ENCODE peak calls at places on chromosomes 2 and 18, in eight cellular contexts. G, J, M, K, N, A, X and Y are unnamed samples.

GRCh38 chr18:68164909-68165308 is 550.0 kb downstream of the TMX3 start:
- DNase-seq in M (no peak), G (no peak), K (no peak), N (no peak), A (no peak), J (no peak), X (no peak), Y (no peak)

GRCh38 chr2:216648105-216648504 is 14.9 kb downstream of the IGFBP2 start:
- DNase-seq in J (no peak), N (no peak), A (peak), K (no peak), X (no peak), M (no peak), G (peak), Y (no peak)

GRCh38 chr2:47058061-47058931 is 96.8 kb downstream of the STPG4 start:
- DNase-seq in G (peak), X (no peak), J (no peak), K (peak), N (no peak), M (no peak), A (peak), Y (peak)

GRCh38 chr2:15363734-15364133 is 197.4 kb downstream of the NBAS start:
- DNase-seq in X (no peak), M (no peak), J (no peak), K (no peak), N (no peak), G (no peak), A (no peak), Y (no peak)

GRCh38 chr2:181036848-181037603 is 56.6 kb downstream of the UBE2E3 start:
- DNase-seq in G (peak), X (no peak), J (no peak), A (peak), N (no peak), M (no peak), K (no peak), Y (no peak)

GRCh38 chr18:13403786-13404549 is 185.4 kb downstream of the LDLRAD4 start:
- DNase-seq in X (no peak), A (no peak), K (peak), G (no peak), N (no peak), J (no peak), M (no peak), Y (no peak)

GRCh38 chr2:168499500-168499899 is 43.4 kb downstream of the CERS6 start:
- DNase-seq in N (no peak), A (no peak), K (no peak), G (no peak), M (no peak), X (no peak), J (no peak), Y (no peak)

GRCh38 chr2:190863946-190864345 is 16.7 kb upstream of the GLS start:
- DNase-seq in G (no peak), M (no peak), K (no peak), J (no peak), X (no peak), N (no peak), A (no peak), Y (no peak)

GRCh38 chr2:128370468-128371247 is 52.0 kb upstream of the HS6ST1 start:
- DNase-seq in M (no peak), K (no peak), X (no peak), G (no peak), N (no peak), A (no peak), J (no peak), Y (no peak)

GRCh38 chr18:79520473-79521390 is 125.0 kb downstream of the NFATC1 start:
- DNase-seq in K (peak), X (no peak), G (no peak), N (no peak), M (no peak), A (no peak), J (no peak), Y (no peak)

GRCh38 chr2:25301453-25302352 is 40.0 kb downstream of the DNMT3A start:
- DNase-seq in X (peak), J (peak), K (no peak), A (peak), M (no peak), N (no peak), G (peak), Y (no peak)

GRCh38 chr2:96934831-96935545 is 51.4 kb downstream of the FAM178B start:
- DNase-seq in G (no peak), J (no peak), N (no peak), A (no peak), M (no peak), X (no peak), K (no peak), Y (no peak)

GRCh38 chr18:68436485-68436884 is 278.4 kb downstream of the TMX3 start:
- DNase-seq in N (no peak), K (no peak), G (peak), X (no peak), M (no peak), A (peak), J (no peak), Y (no peak)

GRCh38 chr18:48517048-48517447 is 21.8 kb upstream of the CTIF start:
- DNase-seq in M (no peak), G (no peak), J (no peak), X (no peak), K (no peak), A (no peak), N (no peak), Y (no peak)

GRCh38 chr2:65974067-65974723 is 460.7 kb upstream of the MEIS1 start:
- DNase-seq in N (no peak), X (peak), J (no peak), A (no peak), G (peak), K (no peak), M (no peak), Y (no peak)

GRCh38 chr2:157363612-157364101 is 38.0 kb upstream of the ERMN start:
- DNase-seq in N (no peak), J (no peak), M (no peak), K (no peak), A (no peak), G (peak), X (no peak), Y (no peak)

GRCh38 chr2:56239437-56239836 is 55.6 kb downstream of the CCDC85A start:
- DNase-seq in K (no peak), X (no peak), M (no peak), G (peak), J (no peak), N (no peak), A (no peak), Y (peak)

GRCh38 chr2:63590621-63591408 is 2.1 kb downstream of the MDH1 start:
- DNase-seq in N (peak), M (no peak), G (peak), J (no peak), K (peak), X (no peak), A (peak), Y (peak)

GRCh38 chr2:163834841-163835240 is 99.0 kb upstream of the FIGN start:
- DNase-seq in G (no peak), X (no peak), N (no peak), A (no peak), J (no peak), K (no peak), M (no peak), Y (no peak)

GRCh38 chr2:16613475-16613874 is 52.2 kb downstream of the CYRIA start:
- DNase-seq in N (no peak), J (no peak), K (no peak), A (peak), G (peak), X (peak), M (no peak), Y (no peak)

GRCh38 chr2:179139506-179139905 is 89.6 kb upstream of the CCDC141 start:
- DNase-seq in G (no peak), M (no peak), J (no peak), K (no peak), N (no peak), A (no peak), X (no peak), Y (no peak)

GRCh38 chr18:62328775-62329525 is 3.8 kb downstream of the TNFRSF11A start:
- DNase-seq in N (no peak), M (no peak), K (no peak), A (no peak), X (no peak), J (no peak), G (no peak), Y (no peak)

GRCh38 chr18:47978141-47978540 is 47.7 kb upstream of the SMAD2 start:
- DNase-seq in G (no peak), M (no peak), X (no peak), N (no peak), J (no peak), A (no peak), K (no peak), Y (no peak)

GRCh38 chr2:169968767-169969166 is 141.5 kb downstream of the UBR3 start:
- DNase-seq in X (no peak), J (no peak), G (no peak), A (no peak), N (no peak), M (no peak), K (no peak), Y (no peak)

GRCh38 chr2:26573241-26573925 is 67.8 kb downstream of the CIB4 start:
- DNase-seq in K (no peak), A (no peak), N (peak), J (no peak), G (no peak), X (no peak), M (no peak), Y (no peak)

GRCh38 chr2:227772932-227773331 is 27.2 kb downstream of the SCYGR8 start:
- DNase-seq in M (peak), K (no peak), N (no peak), J (no peak), G (no peak), X (no peak), A (no peak), Y (no peak)

GRCh38 chr2:137675584-137676327 is 288.5 kb upstream of the HNMT start:
- DNase-seq in K (no peak), X (no peak), J (no peak), G (no peak), N (no peak), A (no peak), M (no peak), Y (no peak)

GRCh38 chr18:54030434-54030833 is 194.0 kb downstream of the MBD2 start:
- DNase-seq in N (no peak), M (no peak), J (no peak), G (no peak), K (no peak), A (no peak), X (no peak), Y (no peak)

GRCh38 chr2:191195021-191195420 is 44.2 kb upstream of the STAT4 start:
- DNase-seq in N (no peak), A (no peak), M (no peak), K (no peak), G (peak), X (no peak), J (no peak), Y (no peak)

GRCh38 chr18:21112543-21113105 is 1.0 kb upstream of the ROCK1 start:
- DNase-seq in K (no peak), G (no peak), M (no peak), J (no peak), N (no peak), A (peak), X (no peak), Y (no peak)

GRCh38 chr2:29262681-29263260 is 147.6 kb downstream of the CLIP4 start:
- DNase-seq in G (no peak), M (no peak), N (no peak), K (peak), A (no peak), X (no peak), J (no peak), Y (no peak)

GRCh38 chr2:149330127-149331022 is at the start of gene LYPD6:
- DNase-seq in X (no peak), J (no peak), A (peak), K (peak), M (peak), G (peak), N (peak), Y (peak)